ENCODE peak calls at places on chromosomes 5 and 9, in ten cellular contexts. One of them, this sample, is unnamed. For H3K27me3, the result is how much of the 10 kb centered on the place peaks cover.

GRCh38 chr5:146208916-146209522 is 5.6 kb downstream of the RBM27 start:
- DNase-seq in heart left ventricle: no peak
- DNase-seq in prostate gland: no peak
- DNase-seq in brain microvascular endothelial cell: no peak
- DNase-seq in suprapubic skin: no peak
- DNase-seq in tibial artery: no peak
- DNase-seq in uterus: no peak
- DNase-seq in body of pancreas: no peak
- DNase-seq in fibroblast of lung: no peak
- DNase-seq in right atrium auricular region: no peak
- DNase-seq in this sample: no peak

GRCh38 chr5:103114440-103114839 is 5.5 kb downstream of the GIN1 start:
- DNase-seq in prostate gland: no peak
- DNase-seq in fibroblast of lung: peak
- DNase-seq in body of pancreas: no peak
- DNase-seq in right atrium auricular region: no peak
- DNase-seq in uterus: no peak
- DNase-seq in suprapubic skin: no peak
- DNase-seq in tibial artery: no peak
- DNase-seq in heart left ventricle: no peak
- DNase-seq in brain microvascular endothelial cell: no peak
- DNase-seq in this sample: no peak

GRCh38 chr5:68460147-68460760 is 244.7 kb downstream of the PIK3R1 start:
- DNase-seq in brain microvascular endothelial cell: peak
- DNase-seq in body of pancreas: peak
- DNase-seq in prostate gland: peak
- DNase-seq in heart left ventricle: peak
- DNase-seq in fibroblast of lung: peak
- DNase-seq in suprapubic skin: no peak
- DNase-seq in right atrium auricular region: no peak
- DNase-seq in uterus: peak
- DNase-seq in tibial artery: no peak
- DNase-seq in this sample: no peak

GRCh38 chr5:73354406-73354805 is 94.2 kb downstream of the FOXD1 start:
- DNase-seq in fibroblast of lung: peak
- DNase-seq in brain microvascular endothelial cell: no peak
- DNase-seq in heart left ventricle: no peak
- DNase-seq in right atrium auricular region: no peak
- DNase-seq in prostate gland: no peak
- DNase-seq in uterus: no peak
- DNase-seq in suprapubic skin: no peak
- DNase-seq in tibial artery: no peak
- DNase-seq in body of pancreas: no peak
- DNase-seq in this sample: no peak

GRCh38 chr9:73684601-73685000 is 532.9 kb downstream of the ANXA1 start:
- DNase-seq in fibroblast of lung: peak
- DNase-seq in heart left ventricle: no peak
- DNase-seq in brain microvascular endothelial cell: no peak
- DNase-seq in suprapubic skin: no peak
- DNase-seq in right atrium auricular region: no peak
- DNase-seq in uterus: no peak
- DNase-seq in prostate gland: no peak
- DNase-seq in tibial artery: no peak
- DNase-seq in body of pancreas: no peak
- DNase-seq in this sample: no peak

GRCh38 chr9:116190595-116190994 is 37.0 kb downstream of the PAPPA start:
- DNase-seq in prostate gland: no peak
- DNase-seq in uterus: no peak
- DNase-seq in right atrium auricular region: no peak
- DNase-seq in heart left ventricle: no peak
- DNase-seq in suprapubic skin: no peak
- DNase-seq in body of pancreas: no peak
- DNase-seq in tibial artery: no peak
- DNase-seq in fibroblast of lung: no peak
- DNase-seq in brain microvascular endothelial cell: no peak
- DNase-seq in this sample: no peak

GRCh38 chr5:132405646-132406045 is 36.1 kb downstream of the SLC22A5 start:
- DNase-seq in body of pancreas: no peak
- DNase-seq in right atrium auricular region: no peak
- DNase-seq in tibial artery: no peak
- DNase-seq in brain microvascular endothelial cell: no peak
- DNase-seq in heart left ventricle: no peak
- DNase-seq in uterus: no peak
- DNase-seq in suprapubic skin: no peak
- DNase-seq in fibroblast of lung: no peak
- DNase-seq in prostate gland: no peak
- DNase-seq in this sample: no peak

GRCh38 chr5:45274241-45274640 is 421.9 kb downstream of the HCN1 start:
- DNase-seq in fibroblast of lung: no peak
- DNase-seq in tibial artery: no peak
- DNase-seq in brain microvascular endothelial cell: no peak
- DNase-seq in suprapubic skin: no peak
- DNase-seq in right atrium auricular region: no peak
- DNase-seq in uterus: no peak
- DNase-seq in heart left ventricle: no peak
- DNase-seq in prostate gland: no peak
- DNase-seq in body of pancreas: no peak
- DNase-seq in this sample: no peak

GRCh38 chr5:127292030-127292735 is 1.6 kb downstream of the MEGF10 start:
- DNase-seq in brain microvascular endothelial cell: no peak
- DNase-seq in prostate gland: no peak
- DNase-seq in fibroblast of lung: no peak
- DNase-seq in right atrium auricular region: no peak
- DNase-seq in heart left ventricle: no peak
- DNase-seq in body of pancreas: no peak
- DNase-seq in uterus: no peak
- DNase-seq in tibial artery: no peak
- DNase-seq in suprapubic skin: no peak
- DNase-seq in this sample: no peak

GRCh38 chr5:127293373-127293772 is 2.8 kb downstream of the MEGF10 start:
- DNase-seq in prostate gland: no peak
- DNase-seq in body of pancreas: no peak
- DNase-seq in right atrium auricular region: no peak
- DNase-seq in suprapubic skin: no peak
- DNase-seq in brain microvascular endothelial cell: no peak
- DNase-seq in uterus: no peak
- DNase-seq in tibial artery: no peak
- DNase-seq in fibroblast of lung: no peak
- DNase-seq in heart left ventricle: no peak
- DNase-seq in this sample: no peak

GRCh38 chr5:127290946-127291763 is 559 bp downstream of the MEGF10 start:
- DNase-seq in uterus: no peak
- DNase-seq in suprapubic skin: no peak
- DNase-seq in right atrium auricular region: no peak
- DNase-seq in heart left ventricle: no peak
- DNase-seq in fibroblast of lung: no peak
- DNase-seq in prostate gland: no peak
- DNase-seq in body of pancreas: no peak
- DNase-seq in tibial artery: no peak
- DNase-seq in brain microvascular endothelial cell: no peak
- DNase-seq in this sample: no peak

GRCh38 chr5:127288676-127289075 is 1.9 kb upstream of the MEGF10 start:
- DNase-seq in prostate gland: no peak
- DNase-seq in fibroblast of lung: no peak
- DNase-seq in heart left ventricle: no peak
- DNase-seq in right atrium auricular region: no peak
- DNase-seq in suprapubic skin: no peak
- DNase-seq in body of pancreas: no peak
- DNase-seq in brain microvascular endothelial cell: no peak
- DNase-seq in tibial artery: no peak
- DNase-seq in uterus: no peak
- DNase-seq in this sample: no peak

GRCh38 chr5:127290019-127290945 is at the start of gene MEGF10:
- DNase-seq in tibial artery: no peak
- DNase-seq in suprapubic skin: no peak
- DNase-seq in prostate gland: peak
- DNase-seq in uterus: peak
- DNase-seq in fibroblast of lung: peak
- DNase-seq in right atrium auricular region: no peak
- DNase-seq in heart left ventricle: peak
- DNase-seq in brain microvascular endothelial cell: peak
- DNase-seq in body of pancreas: peak
- DNase-seq in this sample: no peak
- TF ChIP-seq CTCF in tibial artery: peak
- TF ChIP-seq CTCF in suprapubic skin: peak
- TF ChIP-seq CTCF in prostate gland: peak
- TF ChIP-seq CTCF in uterus: peak
- TF ChIP-seq CTCF in fibroblast of lung: peak
- TF ChIP-seq CTCF in right atrium auricular region: peak
- TF ChIP-seq CTCF in heart left ventricle: peak
- TF ChIP-seq CTCF in brain microvascular endothelial cell: peak
- TF ChIP-seq CTCF in body of pancreas: peak
- TF ChIP-seq CTCF in this sample: peak

GRCh38 chr5:64691333-64691732 is 1.0 kb downstream of the SHISAL2B start:
- DNase-seq in prostate gland: no peak
- DNase-seq in uterus: no peak
- DNase-seq in suprapubic skin: no peak
- DNase-seq in tibial artery: no peak
- DNase-seq in brain microvascular endothelial cell: no peak
- DNase-seq in heart left ventricle: no peak
- DNase-seq in body of pancreas: no peak
- DNase-seq in fibroblast of lung: no peak
- DNase-seq in right atrium auricular region: no peak
- DNase-seq in this sample: no peak
- H3K27me3 ChIP-seq in prostate gland: under half
- H3K27me3 ChIP-seq in uterus: under half
- H3K27me3 ChIP-seq in suprapubic skin: under half
- H3K27me3 ChIP-seq in tibial artery: under half
- H3K27me3 ChIP-seq in brain microvascular endothelial cell: under half
- H3K27me3 ChIP-seq in heart left ventricle: under half
- H3K27me3 ChIP-seq in body of pancreas: under half
- H3K27me3 ChIP-seq in fibroblast of lung: under half
- H3K27me3 ChIP-seq in right atrium auricular region: under half
- H3K27me3 ChIP-seq in this sample: under half

GRCh38 chr5:11620172-11620571 is 284.1 kb downstream of the CTNND2 start:
- DNase-seq in heart left ventricle: no peak
- DNase-seq in tibial artery: no peak
- DNase-seq in right atrium auricular region: no peak
- DNase-seq in fibroblast of lung: no peak
- DNase-seq in body of pancreas: no peak
- DNase-seq in prostate gland: no peak
- DNase-seq in brain microvascular endothelial cell: no peak
- DNase-seq in suprapubic skin: no peak
- DNase-seq in uterus: no peak
- DNase-seq in this sample: no peak

GRCh38 chr5:11622785-11623184 is 281.5 kb downstream of the CTNND2 start:
- DNase-seq in fibroblast of lung: no peak
- DNase-seq in right atrium auricular region: no peak
- DNase-seq in heart left ventricle: no peak
- DNase-seq in suprapubic skin: no peak
- DNase-seq in body of pancreas: no peak
- DNase-seq in brain microvascular endothelial cell: no peak
- DNase-seq in prostate gland: no peak
- DNase-seq in tibial artery: no peak
- DNase-seq in uterus: no peak
- DNase-seq in this sample: no peak

GRCh38 chr5:11617080-11617479 is 287.2 kb downstream of the CTNND2 start:
- DNase-seq in suprapubic skin: no peak
- DNase-seq in right atrium auricular region: no peak
- DNase-seq in uterus: no peak
- DNase-seq in fibroblast of lung: peak
- DNase-seq in heart left ventricle: no peak
- DNase-seq in prostate gland: no peak
- DNase-seq in brain microvascular endothelial cell: no peak
- DNase-seq in body of pancreas: no peak
- DNase-seq in tibial artery: no peak
- DNase-seq in this sample: no peak

DNA sequence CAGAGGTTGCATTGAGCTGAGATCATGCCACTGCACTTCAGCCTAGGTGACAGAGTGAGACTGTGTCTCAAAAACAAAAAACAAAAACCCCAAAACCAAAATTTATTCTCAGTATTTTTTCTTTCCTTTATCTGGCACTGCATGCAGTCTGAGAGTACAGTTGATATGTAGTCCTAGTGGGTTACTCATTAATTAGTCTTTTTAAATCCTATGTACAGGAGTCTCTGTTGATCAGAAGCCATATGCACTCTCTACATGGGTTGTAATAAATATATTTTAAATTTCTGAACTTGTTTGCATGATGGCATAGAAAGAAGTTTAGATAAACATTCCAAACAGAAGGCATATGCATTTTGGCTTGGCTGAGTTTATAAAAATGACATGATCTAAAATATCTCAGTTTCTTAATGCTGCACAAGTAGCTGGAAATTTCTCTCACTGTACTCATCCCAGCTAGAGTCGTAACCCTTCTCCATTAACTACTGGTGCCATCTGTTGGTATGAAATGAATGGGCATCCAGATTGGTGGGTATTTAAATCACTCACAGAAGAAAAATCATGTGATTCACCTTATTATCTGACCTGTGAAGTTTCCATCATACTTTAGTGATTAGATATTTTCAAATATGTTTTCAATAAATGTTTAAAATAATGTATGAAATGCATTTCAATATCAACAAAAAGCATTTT is 284.8 kb downstream of the CTNND2 start:
- DNase-seq in body of pancreas: no peak
- DNase-seq in prostate gland: peak
- DNase-seq in suprapubic skin: no peak
- DNase-seq in tibial artery: no peak
- DNase-seq in brain microvascular endothelial cell: no peak
- DNase-seq in heart left ventricle: no peak
- DNase-seq in right atrium auricular region: no peak
- DNase-seq in fibroblast of lung: peak
- DNase-seq in uterus: no peak
- DNase-seq in this sample: no peak
- TF ChIP-seq CTCF in body of pancreas: peak
- TF ChIP-seq CTCF in prostate gland: peak
- TF ChIP-seq CTCF in suprapubic skin: no peak
- TF ChIP-seq CTCF in tibial artery: no peak
- TF ChIP-seq CTCF in brain microvascular endothelial cell: peak
- TF ChIP-seq CTCF in heart left ventricle: peak
- TF ChIP-seq CTCF in right atrium auricular region: no peak
- TF ChIP-seq CTCF in fibroblast of lung: no peak
- TF ChIP-seq CTCF in uterus: no peak
- TF ChIP-seq CTCF in this sample: peak

GRCh38 chr9:133169102-133169501 is 5.4 kb upstream of the GBGT1 start:
- DNase-seq in right atrium auricular region: no peak
- DNase-seq in prostate gland: no peak
- DNase-seq in tibial artery: no peak
- DNase-seq in suprapubic skin: no peak
- DNase-seq in uterus: no peak
- DNase-seq in body of pancreas: no peak
- DNase-seq in heart left ventricle: no peak
- DNase-seq in fibroblast of lung: no peak
- DNase-seq in brain microvascular endothelial cell: no peak
- DNase-seq in this sample: no peak

GRCh38 chr9:133171161-133171955 is 7.6 kb upstream of the GBGT1 start:
- DNase-seq in fibroblast of lung: no peak
- DNase-seq in uterus: no peak
- DNase-seq in right atrium auricular region: no peak
- DNase-seq in body of pancreas: no peak
- DNase-seq in heart left ventricle: no peak
- DNase-seq in suprapubic skin: peak
- DNase-seq in prostate gland: no peak
- DNase-seq in brain microvascular endothelial cell: no peak
- DNase-seq in tibial artery: no peak
- DNase-seq in this sample: no peak

GRCh38 chr9:133170716-133171115 is 7.0 kb upstream of the GBGT1 start:
- DNase-seq in prostate gland: no peak
- DNase-seq in right atrium auricular region: no peak
- DNase-seq in heart left ventricle: no peak
- DNase-seq in fibroblast of lung: no peak
- DNase-seq in tibial artery: no peak
- DNase-seq in brain microvascular endothelial cell: no peak
- DNase-seq in suprapubic skin: no peak
- DNase-seq in body of pancreas: no peak
- DNase-seq in uterus: no peak
- DNase-seq in this sample: no peak

GRCh38 chr9:133168432-133168831 is 4.7 kb upstream of the GBGT1 start:
- DNase-seq in suprapubic skin: no peak
- DNase-seq in tibial artery: no peak
- DNase-seq in uterus: no peak
- DNase-seq in brain microvascular endothelial cell: no peak
- DNase-seq in right atrium auricular region: no peak
- DNase-seq in heart left ventricle: no peak
- DNase-seq in fibroblast of lung: no peak
- DNase-seq in prostate gland: no peak
- DNase-seq in body of pancreas: no peak
- DNase-seq in this sample: no peak

GRCh38 chr9:133173056-133173455 is 9.3 kb upstream of the GBGT1 start:
- DNase-seq in heart left ventricle: no peak
- DNase-seq in right atrium auricular region: no peak
- DNase-seq in fibroblast of lung: no peak
- DNase-seq in uterus: no peak
- DNase-seq in tibial artery: no peak
- DNase-seq in brain microvascular endothelial cell: no peak
- DNase-seq in suprapubic skin: peak
- DNase-seq in body of pancreas: no peak
- DNase-seq in prostate gland: no peak
- DNase-seq in this sample: no peak
- H3K27me3 ChIP-seq in heart left ventricle: under half
- H3K27me3 ChIP-seq in right atrium auricular region: under half
- H3K27me3 ChIP-seq in fibroblast of lung: under half
- H3K27me3 ChIP-seq in uterus: under half
- H3K27me3 ChIP-seq in tibial artery: under half
- H3K27me3 ChIP-seq in brain microvascular endothelial cell: under half
- H3K27me3 ChIP-seq in suprapubic skin: under half
- H3K27me3 ChIP-seq in body of pancreas: under half
- H3K27me3 ChIP-seq in prostate gland: under half
- H3K27me3 ChIP-seq in this sample: under half

This sample was measured in tibial nerve.